ENCODE peak calls at places on chromosomes 1 and 21, in nine cellular contexts. One of them, this sample, is unnamed.

GRCh38 chr1:227362039-227362438 is 43.7 kb upstream of the CDC42BPA start:
- DNase-seq in heart left ventricle: no peak
- DNase-seq in stimulated activated CD4-positive, alpha-beta T cell treated with anti-CD3 and anti-CD28 coated beads, Interleukin-15, amount 100 ng/mL, for 1 hour: no peak
- DNase-seq in Panc1: no peak
- DNase-seq in HS-5: no peak
- DNase-seq in SK-MEL-5: no peak
- DNase-seq in aorta: no peak
- DNase-seq in NCI-H510A treated with DMSO at 0.1 percent for 48 hours: no peak
- DNase-seq in COR-L47: no peak
- DNase-seq in this sample: no peak

GRCh38 chr1:2534775-2535387 is 4.8 kb upstream of the HES5 start:
- DNase-seq in heart left ventricle: no peak
- DNase-seq in stimulated activated CD4-positive, alpha-beta T cell treated with anti-CD3 and anti-CD28 coated beads, Interleukin-15, amount 100 ng/mL, for 1 hour: no peak
- DNase-seq in Panc1: no peak
- DNase-seq in HS-5: no peak
- DNase-seq in SK-MEL-5: no peak
- DNase-seq in aorta: no peak
- DNase-seq in NCI-H510A treated with DMSO at 0.1 percent for 48 hours: peak
- DNase-seq in COR-L47: peak
- DNase-seq in this sample: peak

GRCh38 chr1:116360435-116361173 is 12.4 kb upstream of the ATP1A1 start:
- DNase-seq in heart left ventricle: no peak
- DNase-seq in stimulated activated CD4-positive, alpha-beta T cell treated with anti-CD3 and anti-CD28 coated beads, Interleukin-15, amount 100 ng/mL, for 1 hour: no peak
- DNase-seq in Panc1: no peak
- DNase-seq in HS-5: no peak
- DNase-seq in SK-MEL-5: peak
- DNase-seq in aorta: no peak
- DNase-seq in NCI-H510A treated with DMSO at 0.1 percent for 48 hours: no peak
- DNase-seq in COR-L47: no peak
- DNase-seq in this sample: no peak

GRCh38 chr1:209435654-209436566 is 147.6 kb upstream of the CAMK1G start:
- DNase-seq in heart left ventricle: peak
- DNase-seq in stimulated activated CD4-positive, alpha-beta T cell treated with anti-CD3 and anti-CD28 coated beads, Interleukin-15, amount 100 ng/mL, for 1 hour: no peak
- DNase-seq in Panc1: peak
- DNase-seq in HS-5: peak
- DNase-seq in SK-MEL-5: peak
- DNase-seq in aorta: peak
- DNase-seq in NCI-H510A treated with DMSO at 0.1 percent for 48 hours: peak
- DNase-seq in COR-L47: peak
- DNase-seq in this sample: peak

GRCh38 chr1:13809461-13810159 is 109.6 kb downstream of the PRDM2 start:
- DNase-seq in heart left ventricle: no peak
- DNase-seq in stimulated activated CD4-positive, alpha-beta T cell treated with anti-CD3 and anti-CD28 coated beads, Interleukin-15, amount 100 ng/mL, for 1 hour: no peak
- DNase-seq in Panc1: no peak
- DNase-seq in HS-5: no peak
- DNase-seq in SK-MEL-5: no peak
- DNase-seq in aorta: no peak
- DNase-seq in NCI-H510A treated with DMSO at 0.1 percent for 48 hours: no peak
- DNase-seq in COR-L47: no peak
- DNase-seq in this sample: no peak

GRCh38 chr1:156656779-156657160 is 14.9 kb downstream of the BCAN start:
- DNase-seq in heart left ventricle: no peak
- DNase-seq in stimulated activated CD4-positive, alpha-beta T cell treated with anti-CD3 and anti-CD28 coated beads, Interleukin-15, amount 100 ng/mL, for 1 hour: no peak
- DNase-seq in Panc1: no peak
- DNase-seq in HS-5: no peak
- DNase-seq in SK-MEL-5: no peak
- DNase-seq in aorta: no peak
- DNase-seq in NCI-H510A treated with DMSO at 0.1 percent for 48 hours: no peak
- DNase-seq in COR-L47: no peak
- DNase-seq in this sample: peak

GRCh38 chr21:25961042-25961441 is 209.5 kb downstream of the APP start:
- DNase-seq in heart left ventricle: no peak
- DNase-seq in stimulated activated CD4-positive, alpha-beta T cell treated with anti-CD3 and anti-CD28 coated beads, Interleukin-15, amount 100 ng/mL, for 1 hour: no peak
- DNase-seq in Panc1: no peak
- DNase-seq in HS-5: no peak
- DNase-seq in SK-MEL-5: no peak
- DNase-seq in aorta: no peak
- DNase-seq in NCI-H510A treated with DMSO at 0.1 percent for 48 hours: no peak
- DNase-seq in COR-L47: no peak
- DNase-seq in this sample: peak

GRCh38 chr1:22349302-22350043 is 102.2 kb upstream of the ZBTB40 start:
- DNase-seq in heart left ventricle: no peak
- DNase-seq in stimulated activated CD4-positive, alpha-beta T cell treated with anti-CD3 and anti-CD28 coated beads, Interleukin-15, amount 100 ng/mL, for 1 hour: no peak
- DNase-seq in Panc1: no peak
- DNase-seq in HS-5: no peak
- DNase-seq in SK-MEL-5: no peak
- DNase-seq in aorta: no peak
- DNase-seq in NCI-H510A treated with DMSO at 0.1 percent for 48 hours: peak
- DNase-seq in COR-L47: peak
- DNase-seq in this sample: no peak

GRCh38 chr1:180215856-180216625 is 14.0 kb upstream of the LHX4 start:
- DNase-seq in heart left ventricle: no peak
- DNase-seq in stimulated activated CD4-positive, alpha-beta T cell treated with anti-CD3 and anti-CD28 coated beads, Interleukin-15, amount 100 ng/mL, for 1 hour: no peak
- DNase-seq in Panc1: no peak
- DNase-seq in HS-5: no peak
- DNase-seq in SK-MEL-5: no peak
- DNase-seq in aorta: no peak
- DNase-seq in NCI-H510A treated with DMSO at 0.1 percent for 48 hours: no peak
- DNase-seq in COR-L47: no peak
- DNase-seq in this sample: no peak

GRCh38 chr1:108830119-108831008 is 26.5 kb downstream of the AKNAD1 start:
- DNase-seq in heart left ventricle: peak
- DNase-seq in stimulated activated CD4-positive, alpha-beta T cell treated with anti-CD3 and anti-CD28 coated beads, Interleukin-15, amount 100 ng/mL, for 1 hour: no peak
- DNase-seq in Panc1: peak
- DNase-seq in HS-5: peak
- DNase-seq in SK-MEL-5: no peak
- DNase-seq in aorta: peak
- DNase-seq in NCI-H510A treated with DMSO at 0.1 percent for 48 hours: no peak
- DNase-seq in COR-L47: no peak
- DNase-seq in this sample: peak

GRCh38 chr1:246181244-246181643 is 325.8 kb downstream of the SMYD3 start:
- DNase-seq in heart left ventricle: no peak
- DNase-seq in stimulated activated CD4-positive, alpha-beta T cell treated with anti-CD3 and anti-CD28 coated beads, Interleukin-15, amount 100 ng/mL, for 1 hour: no peak
- DNase-seq in Panc1: no peak
- DNase-seq in HS-5: no peak
- DNase-seq in SK-MEL-5: peak
- DNase-seq in aorta: no peak
- DNase-seq in NCI-H510A treated with DMSO at 0.1 percent for 48 hours: no peak
- DNase-seq in COR-L47: no peak
- DNase-seq in this sample: no peak

GRCh38 chr1:32066489-32066873 is 6.3 kb upstream of the TMEM39B start:
- DNase-seq in heart left ventricle: peak
- DNase-seq in stimulated activated CD4-positive, alpha-beta T cell treated with anti-CD3 and anti-CD28 coated beads, Interleukin-15, amount 100 ng/mL, for 1 hour: no peak
- DNase-seq in Panc1: peak
- DNase-seq in HS-5: peak
- DNase-seq in SK-MEL-5: peak
- DNase-seq in aorta: no peak
- DNase-seq in NCI-H510A treated with DMSO at 0.1 percent for 48 hours: no peak
- DNase-seq in COR-L47: no peak
- DNase-seq in this sample: peak

GRCh38 chr1:76871355-76871974 is 4.2 kb downstream of the ST6GALNAC5 start:
- DNase-seq in heart left ventricle: no peak
- DNase-seq in stimulated activated CD4-positive, alpha-beta T cell treated with anti-CD3 and anti-CD28 coated beads, Interleukin-15, amount 100 ng/mL, for 1 hour: no peak
- DNase-seq in Panc1: no peak
- DNase-seq in HS-5: no peak
- DNase-seq in SK-MEL-5: no peak
- DNase-seq in aorta: no peak
- DNase-seq in NCI-H510A treated with DMSO at 0.1 percent for 48 hours: no peak
- DNase-seq in COR-L47: no peak
- DNase-seq in this sample: no peak

GRCh38 chr1:240242601-240243144 is 151.0 kb downstream of the FMN2 start:
- DNase-seq in heart left ventricle: no peak
- DNase-seq in stimulated activated CD4-positive, alpha-beta T cell treated with anti-CD3 and anti-CD28 coated beads, Interleukin-15, amount 100 ng/mL, for 1 hour: no peak
- DNase-seq in Panc1: no peak
- DNase-seq in HS-5: peak
- DNase-seq in SK-MEL-5: peak
- DNase-seq in aorta: no peak
- DNase-seq in NCI-H510A treated with DMSO at 0.1 percent for 48 hours: no peak
- DNase-seq in COR-L47: no peak
- DNase-seq in this sample: peak

GRCh38 chr1:24875257-24875656 is 54.8 kb downstream of the RUNX3 start:
- DNase-seq in heart left ventricle: no peak
- DNase-seq in stimulated activated CD4-positive, alpha-beta T cell treated with anti-CD3 and anti-CD28 coated beads, Interleukin-15, amount 100 ng/mL, for 1 hour: no peak
- DNase-seq in Panc1: no peak
- DNase-seq in HS-5: no peak
- DNase-seq in SK-MEL-5: no peak
- DNase-seq in aorta: peak
- DNase-seq in NCI-H510A treated with DMSO at 0.1 percent for 48 hours: no peak
- DNase-seq in COR-L47: no peak
- DNase-seq in this sample: peak

GRCh38 chr1:226064168-226064815 is 1.8 kb downstream of the H3-3A start:
- DNase-seq in heart left ventricle: no peak
- DNase-seq in stimulated activated CD4-positive, alpha-beta T cell treated with anti-CD3 and anti-CD28 coated beads, Interleukin-15, amount 100 ng/mL, for 1 hour: no peak
- DNase-seq in Panc1: no peak
- DNase-seq in HS-5: no peak
- DNase-seq in SK-MEL-5: peak
- DNase-seq in aorta: no peak
- DNase-seq in NCI-H510A treated with DMSO at 0.1 percent for 48 hours: peak
- DNase-seq in COR-L47: no peak
- DNase-seq in this sample: peak

GRCh38 chr1:96329121-96329520 is 392.5 kb upstream of the PTBP2 start:
- DNase-seq in heart left ventricle: no peak
- DNase-seq in stimulated activated CD4-positive, alpha-beta T cell treated with anti-CD3 and anti-CD28 coated beads, Interleukin-15, amount 100 ng/mL, for 1 hour: no peak
- DNase-seq in Panc1: no peak
- DNase-seq in HS-5: no peak
- DNase-seq in SK-MEL-5: no peak
- DNase-seq in aorta: no peak
- DNase-seq in NCI-H510A treated with DMSO at 0.1 percent for 48 hours: no peak
- DNase-seq in COR-L47: no peak
- DNase-seq in this sample: no peak

GRCh38 chr1:111789077-111789476 is 33.4 kb downstream of the DDX20 start:
- DNase-seq in heart left ventricle: no peak
- DNase-seq in stimulated activated CD4-positive, alpha-beta T cell treated with anti-CD3 and anti-CD28 coated beads, Interleukin-15, amount 100 ng/mL, for 1 hour: no peak
- DNase-seq in Panc1: no peak
- DNase-seq in HS-5: no peak
- DNase-seq in SK-MEL-5: no peak
- DNase-seq in aorta: no peak
- DNase-seq in NCI-H510A treated with DMSO at 0.1 percent for 48 hours: no peak
- DNase-seq in COR-L47: no peak
- DNase-seq in this sample: no peak

GRCh38 chr1:69252696-69253095 is 315.0 kb upstream of the LRRC7 start:
- DNase-seq in heart left ventricle: no peak
- DNase-seq in stimulated activated CD4-positive, alpha-beta T cell treated with anti-CD3 and anti-CD28 coated beads, Interleukin-15, amount 100 ng/mL, for 1 hour: no peak
- DNase-seq in Panc1: no peak
- DNase-seq in HS-5: no peak
- DNase-seq in SK-MEL-5: no peak
- DNase-seq in aorta: no peak
- DNase-seq in NCI-H510A treated with DMSO at 0.1 percent for 48 hours: no peak
- DNase-seq in COR-L47: no peak
- DNase-seq in this sample: no peak

This sample was measured in ELF-1.